ENCODE peak calls at places on chromosome 1, in five cellular contexts. Q is brain microvascular endothelial cell; L is Ammon's horn; O is EH; H is activated T-helper 1 cell treated with anti-CD3 and anti-CD28 coated beads, Interleukin-2, amount 50 U/mL, for 16 hours. D is an unnamed sample.

GRCh38 chr1:43912607-43913006 is 21.0 kb upstream of the ARTN start:
- DNase-seq in Q (no peak), L (no peak), O (peak), H (no peak), D (no peak)

GRCh38 chr1:182127656-182128055 is 66.1 kb upstream of the ZNF648 start:
- DNase-seq in Q (no peak), L (no peak), O (no peak), H (no peak), D (no peak)

GRCh38 chr1:115219937-115220336 is 118.1 kb downstream of the NGF start:
- DNase-seq in Q (no peak), L (no peak), O (no peak), H (no peak), D (no peak)

GRCh38 chr1:183228650-183229220 is 42.7 kb downstream of the LAMC2 start:
- DNase-seq in Q (no peak), L (no peak), O (no peak), H (no peak), D (no peak)

GRCh38 chr1:909861-910310 is 13.8 kb upstream of the SAMD11 start:
- DNase-seq in Q (no peak), L (no peak), O (peak), H (no peak), D (no peak)

GRCh38 chr1:156789621-156790318 is 22.4 kb downstream of the PRCC start:
- DNase-seq in Q (no peak), L (no peak), O (no peak), H (no peak), D (no peak)

GRCh38 chr1:53576381-53576801 is 117.2 kb downstream of the DMRTB1 start:
- DNase-seq in Q (no peak), L (no peak), O (no peak), H (no peak), D (no peak)

GRCh38 chr1:237760981-237761380 is 129.7 kb downstream of the ZP4 start:
- DNase-seq in Q (no peak), L (no peak), O (no peak), H (no peak), D (no peak)

GRCh38 chr1:156815307-156815826 is 1.3 kb downstream of the SH2D2A start:
- DNase-seq in Q (peak), L (no peak), O (peak), H (no peak), D (peak)

GRCh38 chr1:228240411-228241240 is 32.8 kb downstream of the OBSCN start:
- DNase-seq in Q (no peak), L (no peak), O (no peak), H (no peak), D (no peak)